ENCODE peak calls at places on chromosomes 16 and 17, in four cellular contexts. G, N, I and P are unnamed samples.

GRCh38 chr17:45851464-45851863 is 6.8 kb downstream of the SPPL2C start:
- DNase-seq in G (no peak), N (no peak), I (no peak), P (peak)

GRCh38 chr17:17387017-17387416 is 83.8 kb downstream of the NT5M start:
- DNase-seq in G (no peak), N (no peak), I (peak), P (peak)

GRCh38 chr17:50060951-50061712 is 5.2 kb downstream of the ITGA3 start:
- DNase-seq in G (no peak), N (peak), I (peak), P (no peak)

GRCh38 chr17:36812762-36813161 is 124.5 kb upstream of the LHX1 start:
- DNase-seq in G (no peak), N (no peak), I (no peak), P (no peak)

GRCh38 chr17:511001-511690 is 158.5 kb upstream of the RPH3AL start:
- DNase-seq in G (no peak), N (no peak), I (no peak), P (no peak)

GRCh38 chr17:9072626-9073339 is 51.5 kb downstream of the NTN1 start:
- DNase-seq in G (peak), N (no peak), I (peak), P (no peak)

GRCh38 chr16:89256651-89257254 is 39.2 kb downstream of the ZNF778 start:
- DNase-seq in G (no peak), N (no peak), I (no peak), P (peak)

GRCh38 chr16:10920726-10921427 is 21.4 kb downstream of the DEXI start:
- DNase-seq in G (no peak), N (no peak), I (no peak), P (peak)

GRCh38 chr17:57629470-57629869 is 115.6 kb downstream of the CCDC182 start:
- DNase-seq in G (no peak), N (no peak), I (no peak), P (no peak)